ENCODE peak calls at places on chromosome 1, in eight cellular contexts. B is cardiac fibroblast, T is WTC11, O is adrenal gland, L is GM23338, N is psoas muscle, X is bronchial epithelial cell, U is neural crest cell. C is an unnamed sample.

GRCh38 chr1:164759945-164760584 is 201.1 kb downstream of the PBX1 start:
- DNase-seq in B (no peak), T (no peak), O (no peak), L (no peak), N (no peak), X (no peak), U (no peak), C (no peak)

GRCh38 chr1:240055978-240056772 is 35.5 kb upstream of the FMN2 start:
- DNase-seq in B (no peak), T (no peak), O (no peak), L (no peak), N (no peak), X (no peak), U (no peak), C (no peak)

GRCh38 chr1:172906778-172907592 is 143.8 kb downstream of the TNFSF18 start:
- DNase-seq in B (peak), T (no peak), O (peak), L (no peak), N (no peak), X (peak), U (no peak), C (peak)

GRCh38 chr1:109739738-109740614 is 862 bp downstream of the GSTM3 start:
- DNase-seq in B (peak), T (peak), O (peak), L (peak), N (peak), X (peak), U (peak), C (no peak)

GRCh38 chr1:236057546-236057945 is 7.3 kb downstream of the NID1 start:
- DNase-seq in B (no peak), T (no peak), O (no peak), L (no peak), N (no peak), X (no peak), U (no peak), C (no peak)

GRCh38 chr1:2258996-2259395 is 30.9 kb downstream of the SKI start:
- DNase-seq in B (no peak), T (no peak), O (no peak), L (no peak), N (peak), X (no peak), U (no peak), C (no peak)

GRCh38 chr1:7621334-7622219 is 149.5 kb upstream of the VAMP3 start:
- DNase-seq in B (no peak), T (peak), O (no peak), L (no peak), N (peak), X (no peak), U (no peak), C (no peak)

GRCh38 chr1:244435562-244436205 is 16.0 kb downstream of the ADSS2 start:
- DNase-seq in B (peak), T (no peak), O (no peak), L (no peak), N (no peak), X (peak), U (no peak), C (peak)

GRCh38 chr1:171940373-171940772 is 99.1 kb downstream of the DNM3 start:
- DNase-seq in B (peak), T (no peak), O (no peak), L (no peak), N (no peak), X (no peak), U (no peak), C (no peak)

GRCh38 chr1:7247683-7248401 is 462.6 kb downstream of the CAMTA1 start:
- DNase-seq in B (no peak), T (no peak), O (no peak), L (no peak), N (no peak), X (no peak), U (no peak), C (no peak)

GRCh38 chr1:27539901-27540861 is 50.2 kb upstream of the WASF2 start:
- DNase-seq in B (peak), T (no peak), O (peak), L (no peak), N (no peak), X (peak), U (no peak), C (peak)

GRCh38 chr1:240094043-240094722 is 2.5 kb downstream of the FMN2 start:
- DNase-seq in B (no peak), T (no peak), O (no peak), L (no peak), N (no peak), X (no peak), U (no peak), C (no peak)

GRCh38 chr1:200279810-200280411 is 129.9 kb downstream of the ZNF281 start:
- DNase-seq in B (peak), T (peak), O (peak), L (peak), N (no peak), X (peak), U (peak), C (peak)

GRCh38 chr1:26574690-26575349 is 45.3 kb downstream of the RPS6KA1 start:
- DNase-seq in B (peak), T (no peak), O (peak), L (no peak), N (peak), X (no peak), U (no peak), C (no peak)

GRCh38 chr1:240906477-240906876 is 294.5 kb upstream of the GREM2 start:
- DNase-seq in B (peak), T (no peak), O (no peak), L (no peak), N (no peak), X (no peak), U (no peak), C (peak)

GRCh38 chr1:36096500-36097412 is 8.1 kb downstream of the ADPRS start:
- DNase-seq in B (no peak), T (peak), O (peak), L (peak), N (no peak), X (no peak), U (no peak), C (peak)

GRCh38 chr1:248404024-248404423 is 1.2 kb downstream of the OR2T1 start:
- DNase-seq in B (peak), T (no peak), O (no peak), L (peak), N (no peak), X (peak), U (no peak), C (peak)

GRCh38 chr1:91787946-91788345 is 98.0 kb downstream of the TGFBR3 start:
- DNase-seq in B (no peak), T (no peak), O (no peak), L (no peak), N (no peak), X (no peak), U (no peak), C (no peak)

GRCh38 chr1:24991242-24992037 is 61.4 kb upstream of the RUNX3 start:
- DNase-seq in B (no peak), T (no peak), O (no peak), L (no peak), N (no peak), X (no peak), U (no peak), C (no peak)

GRCh38 chr1:186212574-186213224 is 162.4 kb downstream of the TPR start:
- DNase-seq in B (peak), T (peak), O (peak), L (peak), N (no peak), X (peak), U (peak), C (peak)

GRCh38 chr1:172254521-172255222 is 165.8 kb upstream of the C1orf105 start:
- DNase-seq in B (peak), T (no peak), O (no peak), L (no peak), N (no peak), X (peak), U (no peak), C (peak)

GRCh38 chr1:47191940-47192457 is 2.2 kb upstream of the PDZK1IP1 start:
- DNase-seq in B (no peak), T (no peak), O (no peak), L (no peak), N (no peak), X (no peak), U (no peak), C (no peak)

GRCh38 chr1:99005537-99005942 is 879 bp upstream of the PLPPR5 start:
- DNase-seq in B (no peak), T (peak), O (no peak), L (peak), N (no peak), X (no peak), U (no peak), C (no peak)

GRCh38 chr1:226121049-226121586 is 58.6 kb downstream of the H3-3A start:
- DNase-seq in B (no peak), T (no peak), O (no peak), L (no peak), N (no peak), X (no peak), U (no peak), C (no peak)

GRCh38 chr1:206590025-206590834 is 22.0 kb downstream of the EIF2D start:
- DNase-seq in B (peak), T (peak), O (peak), L (peak), N (no peak), X (peak), U (no peak), C (peak)

GRCh38 chr1:224800486-224801119 is 128.9 kb upstream of the DNAH14 start:
- DNase-seq in B (no peak), T (peak), O (no peak), L (peak), N (no peak), X (no peak), U (no peak), C (no peak)

GRCh38 chr1:223641523-223642039 is 23.9 kb downstream of the CAPN8 start:
- DNase-seq in B (no peak), T (no peak), O (no peak), L (no peak), N (no peak), X (peak), U (no peak), C (no peak)

GRCh38 chr1:42434340-42434739 is 21.5 kb downstream of the ZMYND12 start:
- DNase-seq in B (no peak), T (no peak), O (no peak), L (no peak), N (no peak), X (no peak), U (no peak), C (no peak)

GRCh38 chr1:43994071-43994470 is 2.7 kb downstream of the CCDC24 start:
- DNase-seq in B (no peak), T (no peak), O (no peak), L (no peak), N (no peak), X (peak), U (no peak), C (peak)

GRCh38 chr1:43995984-43996732 is 4.8 kb downstream of the CCDC24 start:
- DNase-seq in B (no peak), T (no peak), O (no peak), L (no peak), N (no peak), X (no peak), U (no peak), C (no peak)

GRCh38 chr1:43993206-43993914 is 2.0 kb downstream of the CCDC24 start:
- DNase-seq in B (no peak), T (no peak), O (no peak), L (no peak), N (no peak), X (no peak), U (no peak), C (no peak)

GRCh38 chr1:43996733-43997115 is 5.3 kb downstream of the CCDC24 start:
- DNase-seq in B (no peak), T (no peak), O (no peak), L (no peak), N (no peak), X (no peak), U (no peak), C (no peak)

GRCh38 chr1:43994794-43995790 is 3.7 kb downstream of the CCDC24 start:
- DNase-seq in B (peak), T (peak), O (no peak), L (peak), N (no peak), X (no peak), U (no peak), C (peak)
- TF ChIP-seq CTCF in B (peak), T (no peak), O (no peak), L (peak), N (no peak), X (peak), U (peak), C (peak)

GRCh38 chr1:203028784-203029553 is 2.7 kb downstream of the PPFIA4 start:
- DNase-seq in B (no peak), T (no peak), O (no peak), L (no peak), N (no peak), X (no peak), U (no peak), C (no peak)

GRCh38 chr1:203034422-203035110 is 8.3 kb downstream of the PPFIA4 start:
- DNase-seq in B (no peak), T (no peak), O (no peak), L (no peak), N (no peak), X (no peak), U (no peak), C (no peak)

GRCh38 chr1:203033287-203033686 is 7.0 kb downstream of the PPFIA4 start:
- DNase-seq in B (no peak), T (no peak), O (no peak), L (no peak), N (no peak), X (no peak), U (no peak), C (no peak)

GRCh38 chr1:203033917-203034316 is 7.6 kb downstream of the PPFIA4 start:
- DNase-seq in B (no peak), T (no peak), O (no peak), L (no peak), N (no peak), X (no peak), U (no peak), C (no peak)

DNA sequence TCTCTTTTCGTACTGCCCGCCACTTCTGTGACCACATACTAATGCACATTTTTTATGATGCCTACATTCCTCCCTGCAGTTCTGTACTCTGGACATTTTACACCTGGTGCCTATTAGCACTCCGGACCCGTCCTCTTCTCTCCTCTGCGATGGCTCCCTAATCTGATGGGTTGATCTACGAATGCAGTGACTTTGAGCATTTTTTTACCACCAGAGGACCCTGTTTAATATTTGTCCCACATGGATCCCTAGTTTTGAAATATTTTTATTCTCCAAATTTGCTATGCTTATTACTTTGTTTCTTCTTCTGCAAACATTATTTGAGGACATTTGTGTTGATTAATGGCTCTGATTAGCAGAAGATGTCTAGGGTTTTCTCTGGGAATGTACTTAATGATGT is 5.2 kb downstream of the PPFIA4 start:
- DNase-seq in B (no peak), T (no peak), O (no peak), L (no peak), N (no peak), X (no peak), U (no peak), C (no peak)
- TF ChIP-seq CTCF in B (no peak), T (no peak), O (no peak), L (peak), N (peak), X (peak), U (peak), C (peak)

DNA sequence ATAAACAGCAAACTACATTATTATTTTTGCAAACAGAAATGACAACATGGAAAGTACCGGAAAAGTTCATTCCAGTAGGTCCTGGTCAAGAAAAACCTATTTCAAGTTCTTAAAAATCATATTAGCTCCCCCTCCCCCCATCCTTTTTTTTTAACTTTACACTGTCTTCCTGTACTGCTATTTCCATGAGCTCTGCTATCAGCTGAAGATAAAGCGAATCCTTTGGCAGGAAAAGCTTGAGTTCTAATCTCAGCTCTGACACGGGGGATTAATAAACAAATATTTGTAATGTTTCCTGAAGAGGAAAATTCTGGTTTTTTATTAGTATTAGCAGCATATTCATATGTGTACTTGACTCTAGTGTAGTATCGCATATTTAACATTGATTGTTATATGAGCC is 190.7 kb upstream of the ESRRG start:
- DNase-seq in B (no peak), T (no peak), O (no peak), L (no peak), N (no peak), X (no peak), U (no peak), C (no peak)
- TF ChIP-seq CTCF in B (no peak), T (no peak), O (no peak), L (no peak), N (no peak), X (no peak), U (no peak), C (no peak)

GRCh38 chr1:201311356-201312011 is 28.2 kb downstream of the PKP1 start:
- DNase-seq in B (no peak), T (no peak), O (no peak), L (no peak), N (no peak), X (peak), U (no peak), C (peak)

GRCh38 chr1:201310251-201310985 is 27.1 kb downstream of the PKP1 start:
- DNase-seq in B (no peak), T (no peak), O (no peak), L (no peak), N (no peak), X (no peak), U (no peak), C (no peak)

GRCh38 chr1:201310986-201311355 is 27.7 kb downstream of the PKP1 start:
- DNase-seq in B (no peak), T (no peak), O (no peak), L (no peak), N (no peak), X (peak), U (no peak), C (peak)

GRCh38 chr1:201307760-201308499 is 24.6 kb downstream of the PKP1 start:
- DNase-seq in B (no peak), T (no peak), O (no peak), L (no peak), N (peak), X (peak), U (no peak), C (peak)

GRCh38 chr1:201309420-201309819 is 26.1 kb downstream of the PKP1 start:
- DNase-seq in B (peak), T (peak), O (peak), L (peak), N (peak), X (peak), U (peak), C (peak)
- TF ChIP-seq CTCF in B (no peak), T (no peak), O (no peak), L (peak), N (no peak), X (peak), U (no peak), C (peak)

GRCh38 chr1:37574834-37575479 is 18.2 kb downstream of the DNALI1 start:
- DNase-seq in B (peak), T (no peak), O (no peak), L (no peak), N (no peak), X (peak), U (no peak), C (no peak)
- TF ChIP-seq CTCF in B (no peak), T (no peak), O (no peak), L (no peak), N (no peak), X (no peak), U (no peak), C (no peak)

GRCh38 chr1:193068013-193068412 is 8.6 kb downstream of the RO60 start:
- DNase-seq in B (peak), T (no peak), O (no peak), L (no peak), N (no peak), X (no peak), U (no peak), C (no peak)

GRCh38 chr1:193066606-193067005 is 7.2 kb downstream of the RO60 start:
- DNase-seq in B (no peak), T (no peak), O (no peak), L (no peak), N (no peak), X (no peak), U (no peak), C (no peak)

GRCh38 chr1:193070942-193071341 is 11.5 kb downstream of the RO60 start:
- DNase-seq in B (no peak), T (peak), O (no peak), L (peak), N (no peak), X (no peak), U (no peak), C (no peak)

GRCh38 chr1:193069748-193070394 is 10.5 kb downstream of the RO60 start:
- DNase-seq in B (peak), T (peak), O (no peak), L (peak), N (no peak), X (no peak), U (no peak), C (peak)

DNA sequence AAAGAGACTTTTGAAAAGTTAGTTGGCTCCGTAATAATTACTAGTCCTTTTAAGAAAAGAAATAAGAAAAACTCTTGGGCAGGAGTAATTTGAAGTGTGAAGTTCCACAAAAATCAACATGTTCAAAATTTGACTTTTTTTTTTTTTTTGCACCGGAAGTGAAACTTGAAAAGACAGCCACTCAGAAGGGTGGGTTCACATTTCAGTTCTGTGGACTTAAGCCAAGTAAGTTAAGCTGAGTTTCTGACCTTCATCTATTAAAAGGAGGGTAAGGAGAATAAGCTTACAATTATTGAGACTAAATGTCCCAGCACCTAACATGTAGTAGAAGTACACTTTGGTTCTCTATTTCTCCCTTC is 11.0 kb downstream of the RO60 start:
- DNase-seq in B (no peak), T (no peak), O (no peak), L (no peak), N (no peak), X (no peak), U (no peak), C (no peak)
- TF ChIP-seq CTCF in B (no peak), T (no peak), O (no peak), L (no peak), N (no peak), X (no peak), U (no peak), C (no peak)

GRCh38 chr1:104120488-104120887 is 370.8 kb downstream of the AMY1C start:
- DNase-seq in B (no peak), T (no peak), O (no peak), L (peak), N (no peak), X (no peak), U (no peak), C (no peak)
- TF ChIP-seq CTCF in B (no peak), T (no peak), O (no peak), L (peak), N (no peak), X (no peak), U (peak), C (peak)

GRCh38 chr1:145849356-145850165 is 4.1 kb downstream of the NUDT17 start:
- DNase-seq in B (peak), T (peak), O (no peak), L (peak), N (no peak), X (peak), U (no peak), C (peak)
- TF ChIP-seq CTCF in B (peak), T (peak), O (no peak), L (peak), N (no peak), X (peak), U (peak), C (peak)

C was measured in MCF 10A.